ENCODE peak calls at places on chromosomes 2 and 18, in seven cellular contexts. D is NT2/D1, J is body of pancreas, T is HCT116, C is choroid plexus epithelial cell, B is AG09309, U is foreskin fibroblast. E is an unnamed sample.

GRCh38 chr18:41703744-41704530 is 251.1 kb upstream of the PIK3C3 start:
- DNase-seq in D (no peak), U (peak; percentile 18), C (peak; percentile 25), T (no peak), B (no peak), J (no peak), E (no peak)

GRCh38 chr18:36374262-36374661 is 76.7 kb downstream of the FHOD3 start:
- DNase-seq in B (no peak), J (no peak), U (no peak), D (no peak), T (no peak), C (peak; percentile 20), E (no peak)

GRCh38 chr2:217972490-217972889 is 30.3 kb downstream of the TNS1 start:
- DNase-seq in J (peak; percentile 7), T (no peak), B (no peak), C (peak; percentile 66), D (no peak), U (no peak), E (no peak)

GRCh38 chr2:66426250-66427064 is 8.5 kb upstream of the MEIS1 start:
- DNase-seq in J (no peak), T (no peak), B (no peak), C (no peak), D (no peak), U (no peak), E (no peak)

GRCh38 chr2:179569834-179570233 is 291.6 kb downstream of the ZNF385B start:
- DNase-seq in C (peak; percentile 85), D (no peak), U (peak; percentile 78), T (no peak), B (peak; percentile 88), J (no peak), E (peak; percentile 56)

GRCh38 chr2:98027955-98028593 is 32.3 kb upstream of the TMEM131 start:
- DNase-seq in T (no peak), J (no peak), D (peak; percentile 9), C (peak; percentile 52), U (peak; percentile 16), B (peak; percentile 29), E (no peak)

GRCh38 chr2:33241581-33241980 is 234.9 kb upstream of the RASGRP3 start:
- DNase-seq in J (no peak), C (peak; percentile 64), D (no peak), T (no peak), B (peak; percentile 25), U (no peak), E (no peak)

GRCh38 chr18:22703883-22704626 is 229.1 kb upstream of the RBBP8 start:
- DNase-seq in C (peak; percentile 77), J (peak; percentile 21), U (no peak), D (peak; percentile 33), T (peak; percentile 52), B (no peak), E (peak; percentile 60)

GRCh38 chr18:46625069-46625468 is 32.0 kb downstream of the LOXHD1 start:
- DNase-seq in J (no peak), C (no peak), U (no peak), B (no peak), D (no peak), T (no peak), E (no peak)

GRCh38 chr2:173101687-173102086 is 26.0 kb downstream of the MAP3K20 start:
- DNase-seq in D (no peak), C (peak; percentile 86), B (no peak), U (peak; percentile 63), T (no peak), J (no peak), E (no peak)

GRCh38 chr2:63589148-63589972 is 597 bp downstream of the MDH1 start:
- DNase-seq in J (no peak), D (peak; percentile 23), T (no peak), C (no peak), B (no peak), U (no peak), E (peak; percentile 34)

GRCh38 chr2:63591566-63592175 is 2.9 kb downstream of the MDH1 start:
- DNase-seq in D (no peak), J (no peak), U (no peak), C (no peak), T (no peak), B (no peak), E (no peak)

GRCh38 chr2:63587814-63588384 is 378 bp downstream of the WDPCP start:
- DNase-seq in C (peak; percentile 16), D (peak; percentile 22), T (no peak), B (peak; percentile 10), U (no peak), J (no peak), E (no peak)

GRCh38 chr2:63588385-63589147 is at the start of the genes MDH1 and WDPCP:
- DNase-seq in J (peak; percentile 95), C (peak; percentile 100), U (peak; percentile 99), B (peak; percentile 100), D (peak; percentile 98), T (peak; percentile 100), E (peak; percentile 98)

GRCh38 chr2:63590621-63591408 is 2.1 kb downstream of the MDH1 start:
- DNase-seq in J (no peak), C (peak; percentile 66), T (no peak), D (no peak), B (no peak), U (no peak), E (peak; percentile 49)
- H3K4me3 ChIP-seq in J (no peak overlapping the region), C (no peak overlapping the region), T (no peak overlapping the region), D (no peak overlapping the region), B (no peak overlapping the region), U (no peak overlapping the region), E (no peak overlapping the region)

GRCh38 chr2:108591163-108591562 is 56.9 kb downstream of the LIMS1 start:
- DNase-seq in T (no peak), C (no peak), J (no peak), B (no peak), U (no peak), D (no peak), E (no peak)

GRCh38 chr2:108589786-108590185 is 55.5 kb downstream of the LIMS1 start:
- DNase-seq in U (no peak), C (peak; percentile 59), T (no peak), D (no peak), J (no peak), B (no peak), E (no peak)

GRCh38 chr2:108594132-108594981 is 60.1 kb downstream of the LIMS1 start:
- DNase-seq in T (peak; percentile 62), C (peak; percentile 91), J (no peak), U (peak; percentile 82), D (no peak), B (no peak), E (no peak)

GRCh38 chr2:108593547-108594098 is 59.4 kb downstream of the LIMS1 start:
- DNase-seq in D (no peak), C (peak; percentile 75), J (no peak), T (no peak), U (peak; percentile 66), B (peak; percentile 83), E (no peak)

DNA sequence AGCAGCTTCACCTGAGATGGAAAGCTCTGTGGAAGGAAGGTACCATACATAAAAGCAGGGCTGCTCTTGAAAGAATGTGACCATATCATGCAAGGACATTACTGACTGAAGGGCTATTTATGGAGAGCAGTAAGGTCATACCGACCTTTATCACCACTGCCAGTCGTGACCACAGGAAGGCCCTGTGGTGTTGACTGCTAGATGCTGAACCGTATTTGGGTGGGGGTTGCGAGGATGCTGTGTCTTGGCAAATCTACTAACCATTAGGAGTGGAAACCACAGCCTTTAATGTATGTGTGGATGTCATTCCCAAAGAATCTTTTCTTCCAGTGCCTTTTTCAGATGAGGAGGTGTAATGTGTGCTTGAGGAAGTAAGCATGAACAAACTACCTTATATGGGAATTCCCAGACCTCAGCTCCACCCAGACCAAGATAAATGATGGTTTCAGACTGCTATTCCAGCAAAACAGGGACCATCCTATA is 60.8 kb downstream of the LIMS1 start:
- DNase-seq in D (no peak), T (no peak), B (no peak), C (peak; percentile 90), U (peak; percentile 92), J (no peak), E (no peak)
- H3K4me3 ChIP-seq in D (no peak overlapping the region), T (no peak overlapping the region), B (no peak overlapping the region), C (no peak overlapping the region), U (no peak overlapping the region), J (no peak overlapping the region), E (no peak overlapping the region)

DNA sequence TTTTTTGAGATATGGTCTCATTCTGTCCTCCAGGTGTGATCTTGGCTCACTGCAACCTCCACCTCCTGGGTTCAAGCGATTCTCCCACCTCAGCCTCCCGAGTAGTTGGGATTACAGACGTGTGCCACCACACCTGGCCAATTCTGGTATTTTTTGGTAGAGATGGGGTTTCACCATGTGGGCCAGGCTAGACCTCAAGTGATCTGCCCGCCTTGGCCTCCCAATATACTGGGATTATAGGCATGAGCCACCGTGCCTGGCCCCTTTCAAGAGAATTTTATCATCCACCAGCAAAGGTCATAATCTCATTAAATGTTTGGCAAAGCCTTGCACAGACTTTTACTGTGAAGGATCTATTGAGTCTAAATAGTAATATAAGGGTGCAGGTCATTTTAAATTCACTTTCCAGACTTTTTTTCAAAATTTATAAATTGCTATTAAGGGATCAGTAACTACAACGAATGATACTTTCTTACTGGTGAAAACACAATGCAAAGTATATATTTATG is 2.5 kb downstream of the HADHA start:
- DNase-seq in U (no peak), C (no peak), J (no peak), B (no peak), D (no peak), T (no peak), E (no peak)
- H3K4me3 ChIP-seq in U (peak overlapping the region; percentile 92), C (no peak overlapping the region), J (no peak overlapping the region), B (no peak overlapping the region), D (no peak overlapping the region), T (no peak overlapping the region), E (peak overlapping the region; percentile 79)

GRCh38 chr2:224970311-224970710 is 72.0 kb downstream of the DOCK10 start:
- DNase-seq in T (no peak), J (no peak), D (no peak), B (no peak), U (no peak), C (no peak), E (no peak)

GRCh38 chr2:224971214-224971613 is 71.1 kb downstream of the DOCK10 start:
- DNase-seq in U (no peak), T (peak; percentile 75), J (no peak), D (no peak), C (no peak), B (no peak), E (peak; percentile 34)

GRCh38 chr2:224976629-224977525 is 65.4 kb downstream of the DOCK10 start:
- DNase-seq in D (no peak), B (no peak), J (no peak), C (no peak), U (no peak), T (no peak), E (no peak)

GRCh38 chr2:224969633-224970292 is 72.5 kb downstream of the DOCK10 start:
- DNase-seq in D (no peak), U (no peak), J (no peak), C (no peak), B (no peak), T (no peak), E (no peak)

GRCh38 chr2:224973112-224974016 is 68.9 kb downstream of the DOCK10 start:
- DNase-seq in T (no peak), D (no peak), C (no peak), B (no peak), J (no peak), U (no peak), E (no peak)
- H3K4me3 ChIP-seq in T (no peak overlapping the region), D (no peak overlapping the region), C (no peak overlapping the region), B (no peak overlapping the region), J (no peak overlapping the region), U (no peak overlapping the region), E (no peak overlapping the region)

GRCh38 chr2:136115183-136115751 is 2.7 kb downstream of the CXCR4 start:
- DNase-seq in T (no peak), D (no peak), U (no peak), J (no peak), B (no peak), C (no peak), E (no peak)
- H3K4me3 ChIP-seq in T (no peak overlapping the region), D (no peak overlapping the region), U (no peak overlapping the region), J (no peak overlapping the region), B (no peak overlapping the region), C (no peak overlapping the region), E (no peak overlapping the region)

GRCh38 chr2:3603536-3604206 is 8.8 kb downstream of the COLEC11 start:
- DNase-seq in B (no peak), T (no peak), D (no peak), C (no peak), U (no peak), J (no peak), E (no peak)
- H3K4me3 ChIP-seq in B (no peak overlapping the region), T (no peak overlapping the region), D (no peak overlapping the region), C (no peak overlapping the region), U (no peak overlapping the region), J (no peak overlapping the region), E (no peak overlapping the region)